ENCODE peak calls at places on chromosome 11, in nine cellular contexts. H, I, E, A, L, Z, P, X and U are unnamed samples.

GRCh38 chr11:130908770-130909625 is 7.3 kb downstream of the SNX19 start:
- DNase-seq in H (no peak), I (peak), E (peak), A (peak), L (no peak), Z (no peak), P (no peak), X (no peak), U (no peak)

GRCh38 chr11:1152316-1153104 is 5.2 kb upstream of the MUC5AC start:
- DNase-seq in H (peak), I (no peak), E (no peak), A (peak), L (peak), Z (no peak), P (no peak), X (peak), U (peak)

GRCh38 chr11:78795862-78796261 is 221.2 kb upstream of the NARS2 start:
- DNase-seq in H (no peak), I (no peak), E (no peak), A (peak), L (no peak), Z (no peak), P (no peak), X (no peak), U (no peak)

GRCh38 chr11:84549221-84549620 is 1077.9 kb downstream of the DLG2 start:
- DNase-seq in H (no peak), I (no peak), E (no peak), A (no peak), L (no peak), Z (no peak), P (no peak), X (no peak), U (no peak)

GRCh38 chr11:16001899-16002426 is 354.4 kb downstream of the SOX6 start:
- DNase-seq in H (no peak), I (peak), E (peak), A (peak), L (no peak), Z (no peak), P (peak), X (peak), U (peak)

GRCh38 chr11:72616655-72617054 is 57.6 kb downstream of the PDE2A start:
- DNase-seq in H (no peak), I (no peak), E (no peak), A (no peak), L (no peak), Z (no peak), P (no peak), X (no peak), U (no peak)

GRCh38 chr11:107496011-107496410 is 38.4 kb upstream of the CWF19L2 start:
- DNase-seq in H (no peak), I (no peak), E (peak), A (peak), L (no peak), Z (no peak), P (no peak), X (no peak), U (no peak)

GRCh38 chr11:123702137-123702536 is 39.3 kb downstream of the ZNF202 start:
- DNase-seq in H (no peak), I (no peak), E (no peak), A (no peak), L (no peak), Z (no peak), P (no peak), X (no peak), U (no peak)

GRCh38 chr11:70080763-70081162 is 2.6 kb downstream of the ANO1 start:
- DNase-seq in H (no peak), I (peak), E (no peak), A (no peak), L (no peak), Z (peak), P (no peak), X (peak), U (peak)

GRCh38 chr11:64072403-64072802 is 36.7 kb downstream of the FLRT1 start:
- DNase-seq in H (no peak), I (no peak), E (no peak), A (no peak), L (no peak), Z (no peak), P (no peak), X (no peak), U (no peak)

GRCh38 chr11:34987617-34988016 is 71.2 kb downstream of the PDHX start:
- DNase-seq in H (no peak), I (no peak), E (no peak), A (no peak), L (no peak), Z (no peak), P (no peak), X (peak), U (no peak)

GRCh38 chr11:71406681-71407080 is 41.5 kb downstream of the DHCR7 start:
- DNase-seq in H (no peak), I (no peak), E (no peak), A (no peak), L (no peak), Z (no peak), P (no peak), X (no peak), U (no peak)

GRCh38 chr11:39817248-39817647 is 1642.2 kb downstream of the LRRC4C start:
- DNase-seq in H (no peak), I (no peak), E (no peak), A (no peak), L (no peak), Z (no peak), P (no peak), X (no peak), U (no peak)

GRCh38 chr11:119093951-119094815 is 7.5 kb downstream of the DPAGT1 start:
- DNase-seq in H (peak), I (peak), E (no peak), A (no peak), L (peak), Z (no peak), P (peak), X (no peak), U (peak)

GRCh38 chr11:50077526-50077925 is 44.9 kb downstream of the OR4C45 start:
- DNase-seq in H (no peak), I (no peak), E (no peak), A (no peak), L (no peak), Z (no peak), P (no peak), X (no peak), U (no peak)

GRCh38 chr11:94732617-94733292 is 35.4 kb upstream of the AMOTL1 start:
- DNase-seq in H (no peak), I (no peak), E (peak), A (peak), L (no peak), Z (no peak), P (no peak), X (peak), U (no peak)

GRCh38 chr11:70567680-70568503 is 169.6 kb downstream of the CTTN start:
- DNase-seq in H (no peak), I (peak), E (no peak), A (no peak), L (no peak), Z (peak), P (peak), X (peak), U (no peak)

GRCh38 chr11:38824573-38824972 is 2226.5 kb upstream of the RAG2 start:
- DNase-seq in H (no peak), I (no peak), E (no peak), A (peak), L (no peak), Z (no peak), P (no peak), X (peak), U (no peak)

GRCh38 chr11:35387341-35387982 is 31.9 kb downstream of the SLC1A2 start:
- DNase-seq in H (no peak), I (no peak), E (no peak), A (peak), L (no peak), Z (no peak), P (no peak), X (no peak), U (no peak)

GRCh38 chr11:45079075-45079444 is 67.4 kb upstream of the PRDM11 start:
- DNase-seq in H (no peak), I (peak), E (no peak), A (no peak), L (no peak), Z (no peak), P (no peak), X (no peak), U (no peak)

GRCh38 chr11:64834723-64835615 is 9.5 kb downstream of the CDC42BPG start:
- DNase-seq in H (no peak), I (peak), E (no peak), A (peak), L (no peak), Z (no peak), P (no peak), X (peak), U (peak)

GRCh38 chr11:3052109-3052479 is 5.1 kb downstream of the CARS1 start:
- DNase-seq in H (no peak), I (no peak), E (no peak), A (no peak), L (no peak), Z (no peak), P (no peak), X (no peak), U (no peak)

GRCh38 chr11:116187026-116187425 is 585.8 kb downstream of the BUD13 start:
- DNase-seq in H (no peak), I (no peak), E (no peak), A (no peak), L (no peak), Z (no peak), P (no peak), X (no peak), U (no peak)

GRCh38 chr11:35083181-35084061 is 55.5 kb upstream of the CD44 start:
- DNase-seq in H (peak), I (peak), E (peak), A (no peak), L (peak), Z (peak), P (peak), X (peak), U (peak)

GRCh38 chr11:104658177-104658576 is 240.1 kb downstream of the CASP12 start:
- DNase-seq in H (no peak), I (no peak), E (no peak), A (no peak), L (no peak), Z (no peak), P (no peak), X (no peak), U (no peak)

GRCh38 chr11:86416494-86416893 is 41.8 kb downstream of the CCDC81 start:
- DNase-seq in H (no peak), I (no peak), E (no peak), A (no peak), L (no peak), Z (no peak), P (no peak), X (no peak), U (no peak)

GRCh38 chr11:59918987-59919589 is 19.1 kb upstream of the OOSP1 start:
- DNase-seq in H (peak), I (peak), E (peak), A (peak), L (peak), Z (peak), P (peak), X (peak), U (peak)

GRCh38 chr11:124783002-124783401 is 17.2 kb downstream of the MSANTD2 start:
- DNase-seq in H (no peak), I (no peak), E (no peak), A (no peak), L (no peak), Z (no peak), P (no peak), X (no peak), U (no peak)

GRCh38 chr11:3855808-3856491 is 486 bp downstream of the STIM1 start:
- DNase-seq in H (peak), I (peak), E (no peak), A (no peak), L (peak), Z (peak), P (peak), X (peak), U (peak)